ENCODE peak calls at places on chromosomes 4 and X, in four cellular contexts. One of them, this sample, is unnamed.

GRCh38 chrX:47643926-47644325 is 6.4 kb downstream of the ELK1 start:
- DNase-seq in bronchial epithelial cell: no peak
- DNase-seq in AML-193: peak
- DNase-seq in AG08395: peak
- DNase-seq in this sample: no peak

GRCh38 chr4:5378002-5378401 is 326.7 kb downstream of the STK32B start:
- DNase-seq in AG08395: peak
- DNase-seq in bronchial epithelial cell: no peak
- DNase-seq in AML-193: no peak
- DNase-seq in this sample: no peak

GRCh38 chr4:111282035-111282434 is 659.2 kb upstream of the PITX2 start:
- DNase-seq in AG08395: no peak
- DNase-seq in bronchial epithelial cell: no peak
- DNase-seq in AML-193: no peak
- DNase-seq in this sample: no peak

GRCh38 chrX:100410083-100410590 is at the start of gene PCDH19:
- DNase-seq in bronchial epithelial cell: peak
- DNase-seq in AML-193: no peak
- DNase-seq in AG08395: peak
- DNase-seq in this sample: peak

GRCh38 chr4:139902328-139903217 is 237.0 kb downstream of the MGST2 start:
- DNase-seq in AG08395: peak
- DNase-seq in bronchial epithelial cell: peak
- DNase-seq in AML-193: no peak
- DNase-seq in this sample: no peak

GRCh38 chr4:48046059-48046458 is 29.5 kb downstream of the NIPAL1 start:
- DNase-seq in AG08395: no peak
- DNase-seq in AML-193: no peak
- DNase-seq in bronchial epithelial cell: no peak
- DNase-seq in this sample: no peak

GRCh38 chr4:95499176-95499760 is 49.5 kb downstream of the UNC5C start:
- DNase-seq in AG08395: no peak
- DNase-seq in AML-193: no peak
- DNase-seq in bronchial epithelial cell: no peak
- DNase-seq in this sample: no peak

GRCh38 chr4:52019941-52020657 is at the start of gene LRRC66:
- DNase-seq in AML-193: no peak
- DNase-seq in AG08395: no peak
- DNase-seq in bronchial epithelial cell: peak
- DNase-seq in this sample: no peak

GRCh38 chr4:107742791-107743190 is 22.8 kb upstream of the PAPSS1 start:
- DNase-seq in bronchial epithelial cell: no peak
- DNase-seq in AML-193: no peak
- DNase-seq in AG08395: no peak
- DNase-seq in this sample: no peak

GRCh38 chrX:151359931-151360871 is 36.8 kb upstream of the VMA21 start:
- DNase-seq in AML-193: peak
- DNase-seq in bronchial epithelial cell: peak
- DNase-seq in AG08395: peak
- DNase-seq in this sample: no peak

GRCh38 chr4:53863163-53863562 is 201.2 kb downstream of the CHIC2 start:
- DNase-seq in AG08395: peak
- DNase-seq in bronchial epithelial cell: no peak
- DNase-seq in AML-193: no peak
- DNase-seq in this sample: no peak

GRCh38 chrX:1265061-1265460 is 3.6 kb upstream of the CSF2RA start:
- DNase-seq in AML-193: no peak
- DNase-seq in bronchial epithelial cell: no peak
- DNase-seq in AG08395: no peak
- DNase-seq in this sample: no peak

GRCh38 chrX:48083212-48083611 is 11.8 kb upstream of the ZNF630 start:
- DNase-seq in AG08395: peak
- DNase-seq in bronchial epithelial cell: peak
- DNase-seq in AML-193: peak
- DNase-seq in this sample: no peak

GRCh38 chr4:184250795-184251679 is 33.4 kb upstream of the ENPP6 start:
- DNase-seq in AG08395: peak
- DNase-seq in AML-193: peak
- DNase-seq in bronchial epithelial cell: peak
- DNase-seq in this sample: no peak

GRCh38 chr4:108427946-108428345 is 192.4 kb upstream of the RPL34 start:
- DNase-seq in bronchial epithelial cell: no peak
- DNase-seq in AML-193: no peak
- DNase-seq in AG08395: no peak
- DNase-seq in this sample: no peak

GRCh38 chr4:89137695-89138094 is 26.4 kb downstream of the TIGD2 start:
- DNase-seq in AG08395: no peak
- DNase-seq in bronchial epithelial cell: no peak
- DNase-seq in AML-193: no peak
- DNase-seq in this sample: no peak

GRCh38 chr4:156113138-156113537 is 159.5 kb upstream of the CTSO start:
- DNase-seq in bronchial epithelial cell: peak
- DNase-seq in AML-193: peak
- DNase-seq in AG08395: no peak
- DNase-seq in this sample: no peak

GRCh38 chrX:54223581-54223980 is 40.5 kb upstream of the FAM120C start:
- DNase-seq in AG08395: no peak
- DNase-seq in AML-193: no peak
- DNase-seq in bronchial epithelial cell: no peak
- DNase-seq in this sample: no peak

GRCh38 chrX:153688071-153688470 is 345 bp downstream of the SLC6A8 start:
- DNase-seq in AG08395: no peak
- DNase-seq in bronchial epithelial cell: no peak
- DNase-seq in AML-193: no peak
- DNase-seq in this sample: no peak

GRCh38 chr4:52925531-52925968 is 63.4 kb downstream of the RASL11B start:
- DNase-seq in bronchial epithelial cell: no peak
- DNase-seq in AG08395: no peak
- DNase-seq in AML-193: no peak
- DNase-seq in this sample: peak

GRCh38 chrX:16148896-16149295 is 18.4 kb upstream of the MAGEB17 start:
- DNase-seq in AG08395: no peak
- DNase-seq in bronchial epithelial cell: peak
- DNase-seq in AML-193: no peak
- DNase-seq in this sample: no peak

GRCh38 chr4:183747931-183748664 is 89.0 kb downstream of the TRAPPC11 start:
- DNase-seq in AML-193: no peak
- DNase-seq in AG08395: no peak
- DNase-seq in bronchial epithelial cell: no peak
- DNase-seq in this sample: peak

GRCh38 chr4:122050836-122051235 is 99.0 kb upstream of the TRPC3 start:
- DNase-seq in AG08395: no peak
- DNase-seq in AML-193: no peak
- DNase-seq in bronchial epithelial cell: no peak
- DNase-seq in this sample: no peak

GRCh38 chr4:8582016-8582415 is 1.8 kb downstream of the GPR78 start:
- DNase-seq in bronchial epithelial cell: no peak
- DNase-seq in AML-193: no peak
- DNase-seq in AG08395: no peak
- DNase-seq in this sample: no peak

GRCh38 chr4:92497141-92497540 is 193.4 kb downstream of the GRID2 start:
- DNase-seq in bronchial epithelial cell: no peak
- DNase-seq in AG08395: no peak
- DNase-seq in AML-193: no peak
- DNase-seq in this sample: no peak

GRCh38 chrX:119871245-119871598 is 311 bp downstream of the RNF113A start:
- DNase-seq in AML-193: no peak
- DNase-seq in AG08395: no peak
- DNase-seq in bronchial epithelial cell: peak
- DNase-seq in this sample: no peak

GRCh38 chr4:24519649-24520048 is 64.7 kb downstream of the DHX15 start:
- DNase-seq in AG08395: no peak
- DNase-seq in AML-193: no peak
- DNase-seq in bronchial epithelial cell: no peak
- DNase-seq in this sample: no peak

GRCh38 chr4:24211821-24212220 is 322.0 kb upstream of the PPARGC1A start:
- DNase-seq in bronchial epithelial cell: peak
- DNase-seq in AML-193: no peak
- DNase-seq in AG08395: peak
- DNase-seq in this sample: no peak

GRCh38 chrX:122565952-122566351 is 618.1 kb upstream of the GRIA3 start:
- DNase-seq in AG08395: peak
- DNase-seq in bronchial epithelial cell: peak
- DNase-seq in AML-193: no peak
- DNase-seq in this sample: peak

GRCh38 chr4:78439328-78439727 is 112.2 kb upstream of the ANXA3 start:
- DNase-seq in AG08395: no peak
- DNase-seq in bronchial epithelial cell: peak
- DNase-seq in AML-193: no peak
- DNase-seq in this sample: no peak

This sample was measured in T1000.